ENCODE peak calls at places on chromosomes 3 and 15, in seven cellular contexts. One of them, this sample, is unnamed.
A peak's percentile ranks its signal among the peaks of the same experiment; 100 is the strongest.

GRCh38 chr3:7309707-7310106 is 448.8 kb downstream of the GRM7 start:
- DNase-seq in neuronal stem cell: no peak
- DNase-seq in EL: no peak
- DNase-seq in RPMI8226: no peak
- DNase-seq in choroid plexus epithelial cell: peak; percentile 66
- DNase-seq in AG10803: peak; percentile 24
- DNase-seq in Calu3: no peak
- DNase-seq in this sample: no peak

GRCh38 chr15:93247466-93248121 is 158.6 kb upstream of the RGMA start:
- DNase-seq in neuronal stem cell: no peak
- DNase-seq in EL: no peak
- DNase-seq in RPMI8226: no peak
- DNase-seq in choroid plexus epithelial cell: no peak
- DNase-seq in AG10803: no peak
- DNase-seq in Calu3: no peak
- DNase-seq in this sample: no peak

GRCh38 chr3:101229681-101230080 is 90.7 kb downstream of the IMPG2 start:
- DNase-seq in neuronal stem cell: no peak
- DNase-seq in EL: no peak
- DNase-seq in RPMI8226: no peak
- DNase-seq in choroid plexus epithelial cell: peak; percentile 45
- DNase-seq in AG10803: peak; percentile 7
- DNase-seq in Calu3: no peak
- DNase-seq in this sample: no peak

GRCh38 chr15:22811640-22812039 is 25.2 kb downstream of the NIPA1 start:
- DNase-seq in neuronal stem cell: no peak
- DNase-seq in EL: peak; percentile 21
- DNase-seq in RPMI8226: peak; percentile 12
- DNase-seq in choroid plexus epithelial cell: peak; percentile 42
- DNase-seq in AG10803: peak; percentile 30
- DNase-seq in Calu3: peak; percentile 4
- DNase-seq in this sample: no peak

GRCh38 chr15:88905576-88905975 is 7.6 kb downstream of the MFGE8 start:
- DNase-seq in neuronal stem cell: no peak
- DNase-seq in EL: no peak
- DNase-seq in RPMI8226: no peak
- DNase-seq in choroid plexus epithelial cell: no peak
- DNase-seq in AG10803: no peak
- DNase-seq in Calu3: no peak
- DNase-seq in this sample: no peak

GRCh38 chr15:26773917-26774316 is 1.1 kb upstream of the GABRB3 start:
- DNase-seq in neuronal stem cell: peak; percentile 33
- DNase-seq in EL: no peak
- DNase-seq in RPMI8226: no peak
- DNase-seq in choroid plexus epithelial cell: no peak
- DNase-seq in AG10803: no peak
- DNase-seq in Calu3: no peak
- DNase-seq in this sample: peak; percentile 31

GRCh38 chr3:195010551-195011100 is 260.3 kb downstream of the XXYLT1 start:
- DNase-seq in neuronal stem cell: no peak
- DNase-seq in EL: no peak
- DNase-seq in RPMI8226: no peak
- DNase-seq in choroid plexus epithelial cell: no peak
- DNase-seq in AG10803: no peak
- DNase-seq in Calu3: no peak
- DNase-seq in this sample: no peak

GRCh38 chr15:33007295-33007855 is 187.1 kb downstream of the FMN1 start:
- DNase-seq in neuronal stem cell: no peak
- DNase-seq in EL: peak; percentile 43
- DNase-seq in RPMI8226: peak; percentile 15
- DNase-seq in choroid plexus epithelial cell: peak; percentile 88
- DNase-seq in AG10803: peak; percentile 68
- DNase-seq in Calu3: no peak
- DNase-seq in this sample: peak; percentile 8

GRCh38 chr3:173755161-173755560 is 357.6 kb downstream of the NLGN1 start:
- DNase-seq in neuronal stem cell: no peak
- DNase-seq in EL: no peak
- DNase-seq in RPMI8226: no peak
- DNase-seq in choroid plexus epithelial cell: no peak
- DNase-seq in AG10803: no peak
- DNase-seq in Calu3: no peak
- DNase-seq in this sample: no peak

GRCh38 chr15:66580643-66581042 is 14.8 kb upstream of the LCTL start:
- DNase-seq in neuronal stem cell: no peak
- DNase-seq in EL: peak; percentile 56
- DNase-seq in RPMI8226: no peak
- DNase-seq in choroid plexus epithelial cell: peak; percentile 25
- DNase-seq in AG10803: peak; percentile 52
- DNase-seq in Calu3: no peak
- DNase-seq in this sample: no peak

GRCh38 chr3:36792342-36792741 is 28.0 kb upstream of the DCLK3 start:
- DNase-seq in neuronal stem cell: peak; percentile 46
- DNase-seq in EL: peak; percentile 28
- DNase-seq in RPMI8226: peak; percentile 51
- DNase-seq in choroid plexus epithelial cell: peak; percentile 62
- DNase-seq in AG10803: peak; percentile 13
- DNase-seq in Calu3: peak; percentile 48
- DNase-seq in this sample: peak; percentile 30

GRCh38 chr3:126986001-126986400 is 3.1 kb downstream of the PLXNA1 start:
- DNase-seq in neuronal stem cell: no peak
- DNase-seq in EL: peak; percentile 10
- DNase-seq in RPMI8226: no peak
- DNase-seq in choroid plexus epithelial cell: peak; percentile 53
- DNase-seq in AG10803: no peak
- DNase-seq in Calu3: no peak
- DNase-seq in this sample: no peak

GRCh38 chr3:141441381-141442365 is 45.2 kb upstream of the RASA2 start:
- DNase-seq in neuronal stem cell: peak; percentile 30
- DNase-seq in EL: peak; percentile 75
- DNase-seq in RPMI8226: peak; percentile 83
- DNase-seq in choroid plexus epithelial cell: peak; percentile 70
- DNase-seq in AG10803: peak; percentile 67
- DNase-seq in Calu3: peak; percentile 94
- DNase-seq in this sample: peak; percentile 82

GRCh38 chr15:66911131-66911700 is 154.2 kb upstream of the SMAD3 start:
- DNase-seq in neuronal stem cell: no peak
- DNase-seq in EL: no peak
- DNase-seq in RPMI8226: no peak
- DNase-seq in choroid plexus epithelial cell: no peak
- DNase-seq in AG10803: no peak
- DNase-seq in Calu3: no peak
- DNase-seq in this sample: no peak

GRCh38 chr15:74383695-74384565 is 16.5 kb upstream of the CYP11A1 start:
- DNase-seq in neuronal stem cell: no peak
- DNase-seq in EL: no peak
- DNase-seq in RPMI8226: peak; percentile 98
- DNase-seq in choroid plexus epithelial cell: peak; percentile 56
- DNase-seq in AG10803: no peak
- DNase-seq in Calu3: peak; percentile 92
- DNase-seq in this sample: no peak

GRCh38 chr3:172649987-172650386 is 60.9 kb downstream of the NCEH1 start:
- DNase-seq in neuronal stem cell: no peak
- DNase-seq in EL: no peak
- DNase-seq in RPMI8226: no peak
- DNase-seq in choroid plexus epithelial cell: no peak
- DNase-seq in AG10803: no peak
- DNase-seq in Calu3: no peak
- DNase-seq in this sample: no peak

GRCh38 chr15:55221090-55222011 is 24.6 kb upstream of the RSL24D1 start:
- DNase-seq in neuronal stem cell: no peak
- DNase-seq in EL: peak; percentile 89
- DNase-seq in RPMI8226: no peak
- DNase-seq in choroid plexus epithelial cell: peak; percentile 99
- DNase-seq in AG10803: peak; percentile 96
- DNase-seq in Calu3: peak; percentile 45
- DNase-seq in this sample: no peak

GRCh38 chr3:139225551-139225950 is 118.3 kb upstream of the MRPS22 start:
- DNase-seq in neuronal stem cell: no peak
- DNase-seq in EL: peak; percentile 78
- DNase-seq in RPMI8226: no peak
- DNase-seq in choroid plexus epithelial cell: no peak
- DNase-seq in AG10803: peak; percentile 24
- DNase-seq in Calu3: no peak
- DNase-seq in this sample: no peak

GRCh38 chr15:45549831-45550230 is 27.3 kb upstream of the SLC30A4 start:
- DNase-seq in neuronal stem cell: no peak
- DNase-seq in EL: peak; percentile 80
- DNase-seq in RPMI8226: no peak
- DNase-seq in choroid plexus epithelial cell: peak; percentile 19
- DNase-seq in AG10803: peak; percentile 88
- DNase-seq in Calu3: no peak
- DNase-seq in this sample: no peak

GRCh38 chr3:43349759-43350158 is 63.4 kb downstream of the SNRK start:
- DNase-seq in neuronal stem cell: no peak
- DNase-seq in EL: no peak
- DNase-seq in RPMI8226: no peak
- DNase-seq in choroid plexus epithelial cell: peak; percentile 28
- DNase-seq in AG10803: peak; percentile 32
- DNase-seq in Calu3: no peak
- DNase-seq in this sample: no peak

GRCh38 chr15:80059786-80060489 is 462 bp downstream of the ZFAND6 start:
- DNase-seq in neuronal stem cell: peak; percentile 72
- DNase-seq in EL: peak; percentile 50
- DNase-seq in RPMI8226: peak; percentile 88
- DNase-seq in choroid plexus epithelial cell: peak; percentile 33
- DNase-seq in AG10803: peak; percentile 3
- DNase-seq in Calu3: peak; percentile 62
- DNase-seq in this sample: peak; percentile 62

GRCh38 chr3:141507392-141508066 is 20.7 kb downstream of the RASA2 start:
- DNase-seq in neuronal stem cell: no peak
- DNase-seq in EL: no peak
- DNase-seq in RPMI8226: no peak
- DNase-seq in choroid plexus epithelial cell: no peak
- DNase-seq in AG10803: no peak
- DNase-seq in Calu3: no peak
- DNase-seq in this sample: no peak

GRCh38 chr3:134428396-134428795 is 54.1 kb upstream of the AMOTL2 start:
- DNase-seq in neuronal stem cell: no peak
- DNase-seq in EL: no peak
- DNase-seq in RPMI8226: no peak
- DNase-seq in choroid plexus epithelial cell: no peak
- DNase-seq in AG10803: peak; percentile 61
- DNase-seq in Calu3: no peak
- DNase-seq in this sample: no peak

GRCh38 chr15:78004222-78004727 is 73.2 kb downstream of the TBC1D2B start:
- DNase-seq in neuronal stem cell: no peak
- DNase-seq in EL: no peak
- DNase-seq in RPMI8226: no peak
- DNase-seq in choroid plexus epithelial cell: no peak
- DNase-seq in AG10803: no peak
- DNase-seq in Calu3: no peak
- DNase-seq in this sample: no peak

GRCh38 chr15:68197170-68197492 is 8.0 kb downstream of the CALML4 start:
- DNase-seq in neuronal stem cell: no peak
- DNase-seq in EL: no peak
- DNase-seq in RPMI8226: no peak
- DNase-seq in choroid plexus epithelial cell: no peak
- DNase-seq in AG10803: no peak
- DNase-seq in Calu3: no peak
- DNase-seq in this sample: no peak

GRCh38 chr3:45026038-45026437 is at the start of gene CLEC3B:
- DNase-seq in neuronal stem cell: no peak
- DNase-seq in EL: peak; percentile 87
- DNase-seq in RPMI8226: no peak
- DNase-seq in choroid plexus epithelial cell: peak; percentile 59
- DNase-seq in AG10803: peak; percentile 70
- DNase-seq in Calu3: no peak
- DNase-seq in this sample: no peak

GRCh38 chr15:75672646-75673425 is 25.1 kb downstream of the SNX33 start:
- DNase-seq in neuronal stem cell: no peak
- DNase-seq in EL: peak; percentile 86
- DNase-seq in RPMI8226: no peak
- DNase-seq in choroid plexus epithelial cell: peak; percentile 85
- DNase-seq in AG10803: peak; percentile 72
- DNase-seq in Calu3: peak; percentile 38
- DNase-seq in this sample: peak; percentile 65

GRCh38 chr15:44286814-44287555 is 1.5 kb upstream of the GOLM2 start:
- DNase-seq in neuronal stem cell: no peak
- DNase-seq in EL: peak; percentile 3
- DNase-seq in RPMI8226: no peak
- DNase-seq in choroid plexus epithelial cell: peak; percentile 25
- DNase-seq in AG10803: no peak
- DNase-seq in Calu3: no peak
- DNase-seq in this sample: no peak

GRCh38 chr3:128801779-128802369 is 75.9 kb downstream of the RAB7A start:
- DNase-seq in neuronal stem cell: no peak
- DNase-seq in EL: no peak
- DNase-seq in RPMI8226: no peak
- DNase-seq in choroid plexus epithelial cell: no peak
- DNase-seq in AG10803: no peak
- DNase-seq in Calu3: no peak
- DNase-seq in this sample: no peak

GRCh38 chr15:75198560-75199346 is 2.9 kb upstream of the C15orf39 start:
- DNase-seq in neuronal stem cell: no peak
- DNase-seq in EL: peak; percentile 61
- DNase-seq in RPMI8226: peak; percentile 78
- DNase-seq in choroid plexus epithelial cell: peak; percentile 75
- DNase-seq in AG10803: no peak
- DNase-seq in Calu3: no peak
- DNase-seq in this sample: peak; percentile 76